ENCODE peak calls at places on chromosome 17, in five cellular contexts. One of them, this sample, is unnamed.

GRCh38 chr17:44758414-44759095 is at the start of gene ADAM11:
- DNase-seq in DMS53: peak; percentile 58
- DNase-seq in skeletal muscle cell: no peak
- DNase-seq in activated naive CD4-positive, alpha-beta T cell treated with Interleukin-2 at 50 U/mL for 16 hours: no peak
- DNase-seq in myocyte: no peak
- DNase-seq in this sample: peak; percentile 68

GRCh38 chr17:76561799-76562268 is 22.0 kb downstream of the PRCD start:
- DNase-seq in DMS53: no peak
- DNase-seq in skeletal muscle cell: no peak
- DNase-seq in activated naive CD4-positive, alpha-beta T cell treated with Interleukin-2 at 50 U/mL for 16 hours: no peak
- DNase-seq in myocyte: peak; percentile 59
- DNase-seq in this sample: no peak

GRCh38 chr17:9924735-9925191 is 19.7 kb upstream of the RCVRN start:
- DNase-seq in DMS53: peak; percentile 80
- DNase-seq in skeletal muscle cell: no peak
- DNase-seq in activated naive CD4-positive, alpha-beta T cell treated with Interleukin-2 at 50 U/mL for 16 hours: no peak
- DNase-seq in myocyte: peak; percentile 77
- DNase-seq in this sample: peak; percentile 76

GRCh38 chr17:80920406-80920805 is 71.2 kb upstream of the CHMP6 start:
- DNase-seq in DMS53: no peak
- DNase-seq in skeletal muscle cell: no peak
- DNase-seq in activated naive CD4-positive, alpha-beta T cell treated with Interleukin-2 at 50 U/mL for 16 hours: no peak
- DNase-seq in myocyte: no peak
- DNase-seq in this sample: no peak

GRCh38 chr17:41967141-41967920 is 736 bp downstream of the CNP start:
- DNase-seq in DMS53: peak; percentile 55
- DNase-seq in skeletal muscle cell: no peak
- DNase-seq in activated naive CD4-positive, alpha-beta T cell treated with Interleukin-2 at 50 U/mL for 16 hours: peak; percentile 52
- DNase-seq in myocyte: peak; percentile 30
- DNase-seq in this sample: peak; percentile 59

GRCh38 chr17:57121308-57122042 is 36.4 kb downstream of the AKAP1 start:
- DNase-seq in DMS53: peak; percentile 42
- DNase-seq in skeletal muscle cell: no peak
- DNase-seq in activated naive CD4-positive, alpha-beta T cell treated with Interleukin-2 at 50 U/mL for 16 hours: no peak
- DNase-seq in myocyte: peak; percentile 65
- DNase-seq in this sample: peak; percentile 40

GRCh38 chr17:50619489-50619888 is 15.2 kb upstream of the ABCC3 start:
- DNase-seq in DMS53: no peak
- DNase-seq in skeletal muscle cell: no peak
- DNase-seq in activated naive CD4-positive, alpha-beta T cell treated with Interleukin-2 at 50 U/mL for 16 hours: no peak
- DNase-seq in myocyte: no peak
- DNase-seq in this sample: no peak

GRCh38 chr17:28258347-28258887 is 60.6 kb upstream of the TMEM97 start:
- DNase-seq in DMS53: peak; percentile 74
- DNase-seq in skeletal muscle cell: no peak
- DNase-seq in activated naive CD4-positive, alpha-beta T cell treated with Interleukin-2 at 50 U/mL for 16 hours: no peak
- DNase-seq in myocyte: no peak
- DNase-seq in this sample: no peak

GRCh38 chr17:74165811-74166365 is 37.6 kb upstream of the RPL38 start:
- DNase-seq in DMS53: no peak
- DNase-seq in skeletal muscle cell: no peak
- DNase-seq in activated naive CD4-positive, alpha-beta T cell treated with Interleukin-2 at 50 U/mL for 16 hours: no peak
- DNase-seq in myocyte: no peak
- DNase-seq in this sample: no peak

GRCh38 chr17:62950067-62950466 is 16.0 kb upstream of the TANC2 start:
- DNase-seq in DMS53: no peak
- DNase-seq in skeletal muscle cell: peak; percentile 83
- DNase-seq in activated naive CD4-positive, alpha-beta T cell treated with Interleukin-2 at 50 U/mL for 16 hours: no peak
- DNase-seq in myocyte: peak; percentile 99
- DNase-seq in this sample: no peak

GRCh38 chr17:78399693-78400144 is 21.3 kb downstream of the PGS1 start:
- DNase-seq in DMS53: peak; percentile 99
- DNase-seq in skeletal muscle cell: no peak
- DNase-seq in activated naive CD4-positive, alpha-beta T cell treated with Interleukin-2 at 50 U/mL for 16 hours: no peak
- DNase-seq in myocyte: no peak
- DNase-seq in this sample: no peak